ENCODE peak calls at places on chromosomes 13 and 19, in ten cellular contexts. H, N, A, U, Y, L, C, V, M and X are unnamed samples.
A peak's percentile ranks its signal among the peaks of the same experiment; 100 is the strongest.

GRCh38 chr19:46180701-46181385 is 32.8 kb downstream of the IGFL2 start:
- DNase-seq in H (peak; percentile 87), N (no peak), A (peak; percentile 50), U (no peak), Y (no peak), L (no peak), C (no peak), V (no peak), M (no peak), X (no peak)

GRCh38 chr19:44848805-44849457 is 2.8 kb downstream of the NECTIN2 start:
- DNase-seq in H (peak; percentile 25), N (no peak), A (peak; percentile 67), U (peak; percentile 62), Y (peak; percentile 50), L (no peak), C (peak; percentile 26), V (no peak), M (no peak), X (peak; percentile 74)

GRCh38 chr19:5627395-5627904 is 4.6 kb downstream of the SAFB start:
- DNase-seq in H (peak; percentile 68), N (no peak), A (peak; percentile 46), U (no peak), Y (peak; percentile 38), L (peak; percentile 86), C (no peak), V (peak; percentile 73), M (peak; percentile 76), X (peak; percentile 73)

GRCh38 chr19:50314724-50315700 is 14.2 kb downstream of the KCNC3 start:
- DNase-seq in H (no peak), N (no peak), A (peak; percentile 12), U (peak; percentile 71), Y (no peak), L (no peak), C (peak; percentile 28), V (no peak), M (no peak), X (no peak)

GRCh38 chr19:21586341-21587116 is 81.1 kb downstream of the ZNF429 start:
- DNase-seq in H (peak; percentile 20), N (no peak), A (peak; percentile 44), U (peak; percentile 88), Y (peak; percentile 71), L (peak; percentile 55), C (peak; percentile 55), V (no peak), M (no peak), X (peak; percentile 82)

GRCh38 chr19:38699027-38699346 is 45.3 kb downstream of the CAPN12 start:
- DNase-seq in H (no peak), N (no peak), A (no peak), U (no peak), Y (no peak), L (no peak), C (no peak), V (no peak), M (no peak), X (no peak)

GRCh38 chr19:33459220-33459619 is 62.4 kb downstream of the PEPD start:
- DNase-seq in H (no peak), N (no peak), A (no peak), U (peak; percentile 30), Y (no peak), L (peak; percentile 32), C (no peak), V (no peak), M (no peak), X (no peak)

GRCh38 chr19:34409189-34410164 is 5.3 kb downstream of the PDCD2L start:
- DNase-seq in H (no peak), N (no peak), A (no peak), U (no peak), Y (no peak), L (peak; percentile 8), C (no peak), V (no peak), M (no peak), X (no peak)

GRCh38 chr19:19026299-19026971 is 6.9 kb downstream of the SUGP2 start:
- DNase-seq in H (peak; percentile 17), N (no peak), A (no peak), U (peak; percentile 13), Y (no peak), L (no peak), C (peak; percentile 21), V (peak; percentile 38), M (no peak), X (no peak)

GRCh38 chr13:21032656-21033055 is 28.7 kb downstream of the LATS2 start:
- DNase-seq in H (no peak), N (no peak), A (no peak), U (no peak), Y (no peak), L (no peak), C (no peak), V (no peak), M (no peak), X (no peak)

GRCh38 chr13:83824561-83824960 is 57.7 kb downstream of the SLITRK1 start:
- DNase-seq in H (no peak), N (no peak), A (no peak), U (peak; percentile 53), Y (no peak), L (no peak), C (no peak), V (no peak), M (no peak), X (no peak)

GRCh38 chr13:84279166-84279565 is 396.9 kb upstream of the SLITRK1 start:
- DNase-seq in H (no peak), N (no peak), A (no peak), U (no peak), Y (no peak), L (no peak), C (no peak), V (no peak), M (no peak), X (no peak)

GRCh38 chr19:10508707-10509106 is 5.6 kb upstream of the KEAP1 start:
- DNase-seq in H (no peak), N (peak; percentile 29), A (no peak), U (no peak), Y (no peak), L (no peak), C (no peak), V (no peak), M (no peak), X (no peak)

GRCh38 chr13:98279473-98280175 is 102.6 kb upstream of the RNF113B start:
- DNase-seq in H (no peak), N (no peak), A (no peak), U (no peak), Y (no peak), L (no peak), C (no peak), V (no peak), M (no peak), X (no peak)

GRCh38 chr19:14116525-14116917 is 1.0 kb downstream of the PRKACA start:
- DNase-seq in H (peak; percentile 29), N (no peak), A (no peak), U (no peak), Y (no peak), L (no peak), C (no peak), V (no peak), M (no peak), X (no peak)
- H3K4me1 ChIP-seq in H (peaks cover 40% of the 10 kb centered on the region), N (peaks cover 24% of the 10 kb centered on the region), A (peaks cover 75% of the 10 kb centered on the region), U (peaks cover 43% of the 10 kb centered on the region), Y (peaks cover 46% of the 10 kb centered on the region), L (peaks cover 74% of the 10 kb centered on the region), C (peaks cover 48% of the 10 kb centered on the region), V (peaks cover 59% of the 10 kb centered on the region), M (peaks cover 5% of the 10 kb centered on the region), X (peaks cover 23% of the 10 kb centered on the region)

DNA sequence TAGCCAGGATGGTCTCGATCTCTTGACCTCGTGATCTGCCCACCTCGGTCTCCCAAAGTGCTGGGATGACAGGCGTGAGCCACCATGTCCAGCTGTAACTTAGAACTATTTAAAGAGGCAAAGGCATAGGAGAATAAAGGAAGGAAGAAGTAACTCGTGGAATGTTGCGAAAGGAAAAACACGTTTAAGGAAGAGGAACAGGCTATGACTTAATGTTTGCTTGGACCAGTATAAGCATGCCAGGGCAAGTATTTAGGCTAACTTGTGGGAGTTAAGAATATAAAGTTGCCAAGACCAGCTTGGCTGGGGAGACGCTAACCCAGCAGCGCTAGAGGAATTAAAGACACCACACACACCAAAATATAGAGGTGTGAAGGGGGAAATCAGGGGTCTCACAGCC is 33.5 kb downstream of the ZNF844 start:
- DNase-seq in H (no peak), N (no peak), A (no peak), U (no peak), Y (no peak), L (no peak), C (no peak), V (no peak), M (no peak), X (no peak)
- H3K9me3 ChIP-seq in H (no peaks in the 10 kb centered on the region), N (no peaks in the 10 kb centered on the region), A (no peaks in the 10 kb centered on the region), U (no peaks in the 10 kb centered on the region), Y (peaks cover 15% of the 10 kb centered on the region), L (peaks cover 3% of the 10 kb centered on the region), C (no peaks in the 10 kb centered on the region), V (no peaks in the 10 kb centered on the region), M (no peaks in the 10 kb centered on the region), X (no peaks in the 10 kb centered on the region)

GRCh38 chr13:26229080-26229615 is 7.0 kb upstream of the RNF6 start:
- DNase-seq in H (no peak), N (no peak), A (no peak), U (peak; percentile 37), Y (no peak), L (no peak), C (no peak), V (no peak), M (no peak), X (no peak)
- H3K4me1 ChIP-seq in H (no peaks in the 10 kb centered on the region), N (no peaks in the 10 kb centered on the region), A (no peaks in the 10 kb centered on the region), U (no peaks in the 10 kb centered on the region), Y (no peaks in the 10 kb centered on the region), L (no peaks in the 10 kb centered on the region), C (peaks cover 13% of the 10 kb centered on the region), V (no peaks in the 10 kb centered on the region), M (no peaks in the 10 kb centered on the region), X (no peaks in the 10 kb centered on the region)

GRCh38 chr19:16021796-16022195 is 54.5 kb upstream of the TPM4 start:
- DNase-seq in H (no peak), N (no peak), A (no peak), U (no peak), Y (no peak), L (no peak), C (no peak), V (no peak), M (no peak), X (no peak)

GRCh38 chr19:16023558-16023915 is 52.8 kb upstream of the TPM4 start:
- DNase-seq in H (no peak), N (no peak), A (no peak), U (peak; percentile 51), Y (no peak), L (no peak), C (no peak), V (no peak), M (no peak), X (no peak)

GRCh38 chr19:16022681-16023557 is 53.4 kb upstream of the TPM4 start:
- DNase-seq in H (no peak), N (no peak), A (no peak), U (no peak), Y (no peak), L (no peak), C (no peak), V (no peak), M (no peak), X (no peak)

GRCh38 chr19:16024266-16025107 is 51.8 kb upstream of the TPM4 start:
- DNase-seq in H (no peak), N (no peak), A (no peak), U (peak; percentile 39), Y (no peak), L (no peak), C (no peak), V (no peak), M (no peak), X (no peak)

DNA sequence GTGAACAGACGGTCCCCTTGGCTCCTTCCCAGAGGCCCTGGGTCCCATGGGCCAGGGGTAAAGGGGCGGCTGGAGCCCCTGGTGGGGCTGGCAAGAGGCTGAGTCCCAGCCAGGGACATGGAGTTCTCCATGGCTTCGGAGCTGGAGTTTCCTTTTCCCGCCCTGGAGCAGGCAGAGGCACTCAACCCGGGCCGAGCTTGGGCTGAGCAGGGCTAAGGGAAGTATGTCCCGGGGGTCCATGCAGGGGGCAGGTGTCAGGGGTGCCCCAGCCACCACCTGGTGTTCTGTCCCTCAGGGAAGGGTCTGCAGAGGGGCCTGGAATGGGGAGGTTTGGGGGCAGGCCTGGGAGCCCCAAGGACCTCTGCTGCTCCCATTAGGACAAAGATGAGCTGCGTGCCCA is 54.0 kb upstream of the TPM4 start:
- DNase-seq in H (no peak), N (no peak), A (no peak), U (peak; percentile 42), Y (no peak), L (no peak), C (no peak), V (no peak), M (no peak), X (no peak)
- H3K9me3 ChIP-seq in H (no peaks in the 10 kb centered on the region), N (no peaks in the 10 kb centered on the region), A (no peaks in the 10 kb centered on the region), U (no peaks in the 10 kb centered on the region), Y (no peaks in the 10 kb centered on the region), L (no peaks in the 10 kb centered on the region), C (no peaks in the 10 kb centered on the region), V (no peaks in the 10 kb centered on the region), M (no peaks in the 10 kb centered on the region), X (no peaks in the 10 kb centered on the region)